ENCODE peak calls at places on chromosomes 12 and 14, in seven cellular contexts. N, C, T, L, J, P and Y are unnamed samples.

GRCh38 chr14:28751467-28752058 is 15.0 kb upstream of the FOXG1 start:
- DNase-seq in N (no peak), C (no peak), T (peak), L (no peak), J (peak), P (peak), Y (peak)

GRCh38 chr12:41277019-41277770 is 89.1 kb downstream of the PDZRN4 start:
- DNase-seq in N (peak), C (no peak), T (peak), L (peak), J (peak), P (peak), Y (peak)

GRCh38 chr14:57362356-57362755 is 28.0 kb upstream of the NAA30 start:
- DNase-seq in N (no peak), C (no peak), T (no peak), L (no peak), J (no peak), P (no peak), Y (no peak)

GRCh38 chr12:98471085-98471484 is 44.3 kb upstream of the TMPO start:
- DNase-seq in N (no peak), C (no peak), T (no peak), L (no peak), J (no peak), P (no peak), Y (no peak)

GRCh38 chr14:92850492-92850891 is 56.4 kb downstream of the GOLGA5 start:
- DNase-seq in N (no peak), C (no peak), T (no peak), L (no peak), J (no peak), P (no peak), Y (peak)

GRCh38 chr12:108852674-108853073 is 4.7 kb downstream of the SSH1 start:
- DNase-seq in N (peak), C (no peak), T (no peak), L (no peak), J (no peak), P (no peak), Y (no peak)

GRCh38 chr12:120698677-120699076 is 11.6 kb upstream of the UNC119B start:
- DNase-seq in N (no peak), C (no peak), T (no peak), L (no peak), J (no peak), P (no peak), Y (no peak)

GRCh38 chr12:54890339-54890738 is 36.0 kb downstream of the MUCL1 start:
- DNase-seq in N (no peak), C (no peak), T (no peak), L (no peak), J (peak), P (no peak), Y (no peak)

GRCh38 chr12:47088021-47088944 is 8.5 kb upstream of the AMIGO2 start:
- DNase-seq in N (peak), C (no peak), T (no peak), L (no peak), J (peak), P (peak), Y (no peak)

GRCh38 chr14:79493081-79493652 is 718.1 kb downstream of the DIO2 start:
- DNase-seq in N (no peak), C (no peak), T (no peak), L (no peak), J (no peak), P (no peak), Y (no peak)

GRCh38 chr12:72742560-72742959 is 470.4 kb downstream of the TRHDE start:
- DNase-seq in N (no peak), C (no peak), T (no peak), L (no peak), J (no peak), P (no peak), Y (no peak)

GRCh38 chr14:88040141-88040540 is 35.2 kb downstream of the GPR65 start:
- DNase-seq in N (no peak), C (no peak), T (no peak), L (no peak), J (no peak), P (no peak), Y (no peak)

GRCh38 chr12:52699960-52700359 is 3.4 kb downstream of the KRT77 start:
- DNase-seq in N (no peak), C (no peak), T (no peak), L (no peak), J (no peak), P (no peak), Y (no peak)

GRCh38 chr12:3032770-3033537 is 44.2 kb upstream of the TSPAN9 start:
- DNase-seq in N (no peak), C (no peak), T (no peak), L (no peak), J (no peak), P (peak), Y (no peak)

GRCh38 chr14:90510208-90510607 is 113.4 kb downstream of the CALM1 start:
- DNase-seq in N (no peak), C (no peak), T (no peak), L (no peak), J (peak), P (no peak), Y (no peak)

GRCh38 chr12:109737111-109737510 is 23.5 kb downstream of the FAM222A start:
- DNase-seq in N (no peak), C (no peak), T (no peak), L (no peak), J (no peak), P (no peak), Y (no peak)

GRCh38 chr12:62816624-62817023 is 118.3 kb downstream of the PPM1H start:
- DNase-seq in N (no peak), C (no peak), T (no peak), L (no peak), J (no peak), P (no peak), Y (no peak)

GRCh38 chr12:70664463-70664862 is 27.2 kb upstream of the PTPRB start:
- DNase-seq in N (no peak), C (no peak), T (peak), L (no peak), J (no peak), P (peak), Y (no peak)

GRCh38 chr12:65937181-65937641 is 112.9 kb downstream of the HMGA2 start:
- DNase-seq in N (no peak), C (no peak), T (no peak), L (no peak), J (no peak), P (no peak), Y (no peak)

GRCh38 chr12:108571604-108572165 is 9.3 kb downstream of the ISCU start:
- DNase-seq in N (no peak), C (no peak), T (no peak), L (no peak), J (no peak), P (no peak), Y (no peak)

GRCh38 chr14:101781240-101782061 is 19.9 kb downstream of the PPP2R5C start:
- DNase-seq in N (no peak), C (peak), T (no peak), L (no peak), J (peak), P (peak), Y (no peak)

GRCh38 chr12:5904441-5904840 is 40.6 kb downstream of the ANO2 start:
- DNase-seq in N (no peak), C (no peak), T (no peak), L (no peak), J (no peak), P (no peak), Y (no peak)

GRCh38 chr14:80572666-80573065 is 361.4 kb upstream of the DIO2 start:
- DNase-seq in N (no peak), C (no peak), T (no peak), L (no peak), J (peak), P (no peak), Y (no peak)

GRCh38 chr12:51984657-51985056 is 22.1 kb upstream of the TAMALIN start:
- DNase-seq in N (no peak), C (no peak), T (no peak), L (no peak), J (peak), P (no peak), Y (no peak)

GRCh38 chr12:26077915-26078314 is 46.9 kb downstream of the BHLHE41 start:
- DNase-seq in N (no peak), C (no peak), T (no peak), L (no peak), J (no peak), P (no peak), Y (no peak)

GRCh38 chr14:70045715-70046535 is 142.8 kb downstream of the SLC8A3 start:
- DNase-seq in N (peak), C (peak), T (peak), L (peak), J (peak), P (peak), Y (no peak)

GRCh38 chr12:22731231-22731630 is 106.3 kb downstream of the ETNK1 start:
- DNase-seq in N (no peak), C (no peak), T (no peak), L (no peak), J (no peak), P (no peak), Y (no peak)

GRCh38 chr12:46268349-46268616 is 560 bp downstream of the SLC38A1 start:
- DNase-seq in N (no peak), C (no peak), T (peak), L (peak), J (no peak), P (peak), Y (no peak)